ENCODE peak calls at places on chromosomes 2 and 18, in seven cellular contexts. T is HL-60, C is ovary, J is IMR-90, O is lower lobe of right lung, G is testis, L is HepG2. Z is an unnamed sample.

GRCh38 chr2:143514413-143514812 is 385.2 kb downstream of the ARHGAP15 start:
- DNase-seq in T (no peak), C (no peak), J (peak), O (no peak), G (no peak), L (no peak), Z (peak)

GRCh38 chr2:196159223-196159892 is 12.0 kb downstream of the STK17B start:
- DNase-seq in T (no peak), C (no peak), J (no peak), O (no peak), G (no peak), L (no peak), Z (no peak)

GRCh38 chr18:36471393-36471792 is 173.9 kb downstream of the FHOD3 start:
- DNase-seq in T (no peak), C (no peak), J (no peak), O (no peak), G (no peak), L (no peak), Z (no peak)

GRCh38 chr2:2187196-2187595 is 143.9 kb downstream of the MYT1L start:
- DNase-seq in T (no peak), C (no peak), J (no peak), O (no peak), G (no peak), L (no peak), Z (no peak)

GRCh38 chr18:13165636-13166423 is 52.7 kb upstream of the LDLRAD4 start:
- DNase-seq in T (no peak), C (no peak), J (no peak), O (no peak), G (no peak), L (no peak), Z (no peak)

GRCh38 chr2:83022631-83023210 is 1436.4 kb downstream of the SUCLG1 start:
- DNase-seq in T (peak), C (no peak), J (no peak), O (no peak), G (no peak), L (no peak), Z (peak)

GRCh38 chr18:79476031-79476917 is 80.5 kb downstream of the NFATC1 start:
- DNase-seq in T (no peak), C (no peak), J (no peak), O (peak), G (no peak), L (no peak), Z (no peak)

GRCh38 chr2:230899287-230899686 is 25.8 kb downstream of the GPR55 start:
- DNase-seq in T (no peak), C (no peak), J (no peak), O (no peak), G (no peak), L (no peak), Z (no peak)

GRCh38 chr2:231597014-231597611 is 4.4 kb downstream of the TEX44 start:
- DNase-seq in T (no peak), C (peak), J (no peak), O (peak), G (peak), L (no peak), Z (no peak)

GRCh38 chr2:54497738-54498680 is 41.9 kb downstream of the SPTBN1 start:
- DNase-seq in T (no peak), C (peak), J (peak), O (no peak), G (peak), L (peak), Z (peak)

GRCh38 chr18:60493066-60493465 is 120.5 kb upstream of the MC4R start:
- DNase-seq in T (no peak), C (no peak), J (no peak), O (no peak), G (no peak), L (no peak), Z (no peak)

GRCh38 chr2:201109186-201109585 is 6.8 kb upstream of the CFLAR start:
- DNase-seq in T (no peak), C (no peak), J (no peak), O (no peak), G (no peak), L (no peak), Z (no peak)

GRCh38 chr2:80026040-80026729 is 278.4 kb downstream of the LRRTM1 start:
- DNase-seq in T (no peak), C (no peak), J (peak), O (no peak), G (no peak), L (no peak), Z (no peak)

GRCh38 chr2:47379384-47379783 is 23.6 kb upstream of the MSH2 start:
- DNase-seq in T (no peak), C (no peak), J (no peak), O (no peak), G (no peak), L (no peak), Z (no peak)

GRCh38 chr2:47373747-47374146 is 29.2 kb upstream of the MSH2 start:
- DNase-seq in T (no peak), C (no peak), J (no peak), O (no peak), G (peak), L (peak), Z (peak)
- TF ChIP-seq CTCF in T (no peak), C (no peak), J (no peak), O (no peak), G (no peak), L (peak), Z (no peak)

DNA sequence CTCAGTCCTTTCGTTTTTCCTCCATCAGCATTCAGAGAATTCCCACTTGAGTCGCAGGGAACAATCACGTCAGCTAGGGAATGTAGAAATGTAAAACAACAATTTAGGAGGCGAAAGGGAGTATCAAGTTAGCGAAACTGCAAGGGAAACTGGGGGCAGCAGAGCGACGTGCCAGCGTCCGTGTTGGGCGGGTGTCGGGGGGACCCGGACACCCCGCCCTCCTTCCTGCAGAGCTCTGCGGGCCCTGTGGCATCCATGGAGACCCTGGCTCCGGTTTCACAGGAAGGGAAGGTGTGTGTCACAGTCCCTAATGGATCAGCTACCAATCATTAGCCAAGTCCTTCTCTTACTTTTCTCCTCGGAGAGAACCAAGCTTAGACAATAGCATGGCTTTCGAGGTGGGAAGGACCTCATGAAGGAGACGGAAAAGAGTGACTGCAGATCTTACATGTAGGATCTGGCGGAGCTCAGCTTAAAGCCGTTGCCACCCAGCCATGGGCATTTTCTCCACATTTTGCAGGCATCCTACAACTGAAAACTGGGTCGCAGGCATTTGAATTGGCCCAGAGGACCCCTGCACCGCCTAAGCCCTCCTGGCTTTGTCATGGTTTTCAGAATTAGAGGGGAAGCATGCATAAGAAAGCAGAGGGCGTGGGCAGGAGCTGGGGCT is 33.7 kb downstream of the SOX11 start:
- DNase-seq in T (no peak), C (no peak), J (no peak), O (no peak), G (no peak), L (no peak), Z (no peak)
- H3K4me3 ChIP-seq in T (no peak), C (no peak), J (no peak), O (peak), G (no peak), L (no peak), Z (no peak)

GRCh38 chr18:51952844-51953243 is 387.2 kb upstream of the DCC start:
- DNase-seq in T (no peak), C (no peak), J (no peak), O (no peak), G (no peak), L (no peak), Z (no peak)

GRCh38 chr18:51955136-51955535 is 384.9 kb upstream of the DCC start:
- DNase-seq in T (no peak), C (no peak), J (no peak), O (no peak), G (no peak), L (no peak), Z (no peak)

GRCh38 chr18:51953521-51953920 is 386.5 kb upstream of the DCC start:
- DNase-seq in T (no peak), C (no peak), J (no peak), O (no peak), G (no peak), L (no peak), Z (no peak)

GRCh38 chr18:51957001-51957400 is 383.0 kb upstream of the DCC start:
- DNase-seq in T (no peak), C (no peak), J (no peak), O (no peak), G (no peak), L (no peak), Z (no peak)
- TF ChIP-seq CTCF in T (no peak), C (no peak), J (no peak), O (no peak), G (no peak), L (no peak), Z (no peak)

DNA sequence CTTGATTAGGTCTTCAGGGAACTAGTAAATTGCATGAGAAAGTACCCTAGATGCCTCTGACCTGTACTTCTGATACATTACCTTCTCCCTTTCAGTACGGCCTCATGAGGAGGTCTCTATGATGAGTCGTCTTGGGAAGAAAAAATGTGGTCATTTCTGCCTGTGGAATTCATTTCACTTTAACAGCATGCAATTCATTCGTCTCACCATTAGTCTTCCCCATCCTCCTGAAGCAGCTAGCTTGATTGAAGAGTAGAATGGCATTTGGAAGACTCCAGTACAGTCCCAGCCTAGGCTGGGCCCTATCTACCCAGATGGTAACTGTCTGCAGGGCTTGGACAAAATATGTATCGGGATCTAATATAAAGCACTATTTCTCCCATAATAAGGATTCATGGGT is 52.1 kb downstream of the TMX3 start:
- DNase-seq in T (no peak), C (no peak), J (peak), O (no peak), G (no peak), L (no peak), Z (peak)
- H3K4me3 ChIP-seq in T (no peak), C (no peak), J (no peak), O (no peak), G (no peak), L (no peak), Z (no peak)

GRCh38 chr2:190682168-190682567 is 33.3 kb downstream of the NAB1 start:
- DNase-seq in T (no peak), C (no peak), J (peak), O (no peak), G (no peak), L (no peak), Z (peak)

GRCh38 chr2:190679391-190679790 is 30.5 kb downstream of the NAB1 start:
- DNase-seq in T (no peak), C (no peak), J (no peak), O (no peak), G (no peak), L (no peak), Z (no peak)

GRCh38 chr2:190678444-190679162 is 29.7 kb downstream of the NAB1 start:
- DNase-seq in T (no peak), C (no peak), J (peak), O (no peak), G (peak), L (no peak), Z (peak)

GRCh38 chr2:190677255-190677654 is 28.4 kb downstream of the NAB1 start:
- DNase-seq in T (no peak), C (no peak), J (peak), O (no peak), G (no peak), L (no peak), Z (no peak)

DNA sequence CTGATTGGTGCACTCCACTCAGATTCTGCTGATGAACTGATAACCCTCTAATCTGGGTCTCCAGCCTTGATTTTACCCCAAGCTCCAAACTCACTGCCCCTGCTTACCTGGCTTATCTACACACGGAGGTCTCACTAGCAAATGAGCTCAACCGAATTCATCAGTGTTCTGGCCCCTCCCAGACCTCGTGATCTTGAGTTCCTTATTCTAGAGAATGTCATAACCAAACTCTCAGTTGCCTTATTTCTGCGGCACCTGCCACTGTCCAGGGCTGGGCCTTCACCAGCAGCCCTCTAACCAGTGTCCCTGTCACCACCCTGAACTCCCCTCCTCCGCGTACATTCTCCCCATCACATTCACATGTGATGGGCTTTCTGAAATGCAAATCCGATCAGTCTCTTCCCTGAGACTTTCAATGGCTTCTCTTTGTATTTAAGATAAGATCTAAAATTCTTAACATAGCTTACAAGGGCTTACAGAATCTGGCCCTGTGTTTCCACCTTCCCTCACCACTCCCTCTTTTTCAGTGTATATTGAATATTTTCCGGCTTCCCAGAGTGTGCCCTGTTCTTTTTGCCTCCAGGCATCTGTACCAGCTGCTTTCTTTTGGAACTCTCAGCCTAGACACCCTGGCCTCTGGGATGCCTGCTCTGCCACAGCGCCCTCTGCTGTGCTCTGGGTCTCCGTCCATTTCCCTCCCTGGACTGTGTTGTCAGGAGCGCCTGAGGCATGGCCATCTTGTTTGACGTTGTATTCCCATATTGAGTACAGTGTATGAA is 31.1 kb downstream of the NAB1 start:
- DNase-seq in T (no peak), C (peak), J (peak), O (peak), G (peak), L (peak), Z (peak)
- TF ChIP-seq CTCF in T (no peak), C (no peak), J (peak), O (peak), G (peak), L (peak), Z (peak)